ENCODE peak calls at places on chromosomes 7 and 10, in eight cellular contexts. E, C, J, G, K, P, A and W are unnamed samples.

GRCh38 chr7:20777377-20778062 is 9.2 kb downstream of the SP8 start:
- DNase-seq in E (no peak), C (no peak), J (no peak), G (no peak), K (no peak), P (no peak), A (no peak), W (no peak)

GRCh38 chr10:70169661-70170364 is 501 bp downstream of the SAR1A start:
- DNase-seq in E (no peak), C (peak; percentile 17), J (peak; percentile 41), G (no peak), K (no peak), P (peak; percentile 46), A (no peak), W (no peak)

GRCh38 chr7:112743811-112744210 is 46.4 kb downstream of the TMEM168 start:
- DNase-seq in E (no peak), C (no peak), J (peak; percentile 24), G (no peak), K (no peak), P (peak; percentile 16), A (peak; percentile 20), W (no peak)

GRCh38 chr10:21183025-21183424 is 285.9 kb upstream of the NEBL start:
- DNase-seq in E (no peak), C (no peak), J (no peak), G (no peak), K (no peak), P (no peak), A (no peak), W (no peak)

GRCh38 chr7:91598791-91599190 is 281.7 kb downstream of the MTERF1 start:
- DNase-seq in E (no peak), C (no peak), J (no peak), G (no peak), K (no peak), P (no peak), A (no peak), W (no peak)

GRCh38 chr10:90925078-90926029 is 4.5 kb upstream of the ANKRD1 start:
- DNase-seq in E (no peak), C (no peak), J (no peak), G (no peak), K (no peak), P (no peak), A (no peak), W (no peak)

GRCh38 chr10:114051714-114052113 is 8.0 kb downstream of the ADRB1 start:
- DNase-seq in E (no peak), C (no peak), J (no peak), G (no peak), K (no peak), P (no peak), A (no peak), W (no peak)

GRCh38 chr10:69968830-69969229 is 83.8 kb upstream of the MACROH2A2 start:
- DNase-seq in E (no peak), C (no peak), J (peak; percentile 45), G (no peak), K (no peak), P (peak; percentile 48), A (peak; percentile 36), W (no peak)

GRCh38 chr10:77586719-77587423 is 50.7 kb downstream of the KCNMA1 start:
- DNase-seq in E (peak; percentile 69), C (peak; percentile 88), J (no peak), G (no peak), K (peak; percentile 78), P (peak; percentile 85), A (no peak), W (no peak)

GRCh38 chr7:1526271-1526754 is 4.2 kb upstream of the MAFK start:
- DNase-seq in E (no peak), C (no peak), J (peak; percentile 72), G (no peak), K (no peak), P (no peak), A (peak; percentile 9), W (no peak)

GRCh38 chr10:3757638-3758490 is 27.1 kb downstream of the KLF6 start:
- DNase-seq in E (no peak), C (no peak), J (peak; percentile 82), G (no peak), K (no peak), P (no peak), A (peak; percentile 88), W (peak; percentile 70)

GRCh38 chr7:44269417-44269816 is 56.0 kb downstream of the CAMK2B start:
- DNase-seq in E (no peak), C (no peak), J (no peak), G (no peak), K (no peak), P (no peak), A (no peak), W (no peak)

GRCh38 chr7:123537026-123537642 is 2.7 kb upstream of the IQUB start:
- DNase-seq in E (no peak), C (peak; percentile 41), J (no peak), G (no peak), K (no peak), P (peak; percentile 21), A (no peak), W (no peak)

GRCh38 chr7:120856621-120857352 is 1.2 kb downstream of the TSPAN12 start:
- DNase-seq in E (no peak), C (peak; percentile 15), J (peak; percentile 65), G (peak; percentile 24), K (peak; percentile 57), P (peak; percentile 63), A (peak; percentile 18), W (no peak)

GRCh38 chr7:129501760-129502707 is at the start of gene SMKR1:
- DNase-seq in E (no peak), C (peak; percentile 75), J (peak; percentile 99), G (peak; percentile 87), K (peak; percentile 88), P (peak; percentile 76), A (peak; percentile 88), W (peak; percentile 93)

GRCh38 chr7:6430271-6430940 is 17.3 kb downstream of the DAGLB start:
- DNase-seq in E (peak; percentile 14), C (peak; percentile 69), J (peak; percentile 67), G (no peak), K (no peak), P (no peak), A (peak; percentile 45), W (no peak)

GRCh38 chr7:32670105-32670504 is 174.8 kb downstream of the AVL9 start:
- DNase-seq in E (no peak), C (peak; percentile 36), J (no peak), G (no peak), K (no peak), P (peak; percentile 65), A (peak; percentile 74), W (no peak)

GRCh38 chr7:12738665-12739064 is 51.2 kb downstream of the ARL4A start:
- DNase-seq in E (no peak), C (no peak), J (no peak), G (no peak), K (no peak), P (no peak), A (no peak), W (no peak)

GRCh38 chr7:71785216-71785615 is 626.9 kb downstream of the CALN1 start:
- DNase-seq in E (no peak), C (no peak), J (no peak), G (no peak), K (no peak), P (no peak), A (no peak), W (no peak)

GRCh38 chr10:103713676-103714075 is 141.7 kb downstream of the SH3PXD2A start:
- DNase-seq in E (no peak), C (no peak), J (no peak), G (no peak), K (peak; percentile 44), P (no peak), A (no peak), W (no peak)

GRCh38 chr10:75398238-75398629 is 3.3 kb downstream of the ZNF503 start:
- DNase-seq in E (no peak), C (no peak), J (no peak), G (no peak), K (no peak), P (no peak), A (no peak), W (no peak)

GRCh38 chr10:75395171-75395954 is 6.2 kb downstream of the ZNF503 start:
- DNase-seq in E (no peak), C (peak; percentile 67), J (peak; percentile 57), G (peak; percentile 74), K (peak; percentile 79), P (peak; percentile 89), A (no peak), W (no peak)

GRCh38 chr10:75395955-75396860 is 5.4 kb downstream of the ZNF503 start:
- DNase-seq in E (no peak), C (peak; percentile 48), J (no peak), G (peak; percentile 64), K (no peak), P (peak; percentile 49), A (no peak), W (no peak)

GRCh38 chr10:75397571-75397921 is 4.0 kb downstream of the ZNF503 start:
- DNase-seq in E (no peak), C (peak; percentile 50), J (no peak), G (peak; percentile 39), K (no peak), P (no peak), A (no peak), W (no peak)

GRCh38 chr10:75396861-75397570 is 4.5 kb downstream of the ZNF503 start:
- DNase-seq in E (no peak), C (peak; percentile 44), J (no peak), G (peak; percentile 57), K (peak; percentile 62), P (peak; percentile 48), A (no peak), W (no peak)
- H3K4me3 ChIP-seq in E (peak overlapping the region; percentile 43), C (peak overlapping the region; percentile 97), J (no peak overlapping the region), G (peak overlapping the region; percentile 97), K (peak overlapping the region; percentile 51), P (peak overlapping the region; percentile 62), A (no peak overlapping the region), W (no peak overlapping the region)

GRCh38 chr10:97686301-97686961 is 610 bp downstream of the AVPI1 start:
- DNase-seq in E (no peak), C (no peak), J (no peak), G (no peak), K (no peak), P (no peak), A (no peak), W (no peak)
- TF ChIP-seq CTCF in E (no peak), C (no peak), J (no peak), G (no peak), K (no peak), P (no peak), A (no peak), W (no peak)

DNA sequence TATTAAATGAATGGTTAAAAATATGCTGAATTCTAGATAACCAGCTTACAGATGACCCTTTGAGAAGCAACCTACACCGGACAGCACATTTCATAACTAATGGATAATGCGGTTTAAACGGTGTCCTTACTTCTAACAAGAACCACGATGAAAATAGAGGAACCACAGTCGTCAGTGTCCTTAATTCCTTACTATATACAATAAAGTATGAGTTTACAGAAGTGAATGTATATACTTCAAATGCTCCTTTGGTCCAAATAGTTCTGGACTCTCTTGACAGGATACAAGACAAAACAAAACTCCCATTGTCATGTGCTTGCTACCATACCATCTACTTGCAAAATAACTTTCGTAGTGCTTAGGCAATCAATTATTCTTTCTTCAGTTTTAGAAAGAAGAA is 2.4 kb downstream of the NAMPT start:
- DNase-seq in E (no peak), C (no peak), J (no peak), G (no peak), K (no peak), P (no peak), A (no peak), W (no peak)
- H3K4me3 ChIP-seq in E (no peak overlapping the region), C (no peak overlapping the region), J (no peak overlapping the region), G (peak overlapping the region; percentile 6), K (peak overlapping the region; percentile 80), P (peak overlapping the region; percentile 59), A (no peak overlapping the region), W (no peak overlapping the region)

GRCh38 chr7:151631968-151632749 is 112.5 kb upstream of the RHEB start:
- DNase-seq in E (no peak), C (peak; percentile 89), J (peak; percentile 97), G (peak; percentile 87), K (peak; percentile 88), P (peak; percentile 94), A (peak; percentile 84), W (peak; percentile 87)
- TF ChIP-seq CTCF in E (peak; percentile 41), C (peak; percentile 14), J (peak; percentile 38), G (no peak), K (no peak), P (peak; percentile 30), A (no peak), W (no peak)